ENCODE peak calls at places on chromosomes 1 and 21, in four cellular contexts. W is ELR, Y is heart right ventricle, X is kidney tubule cell. I is an unnamed sample.

GRCh38 chr21:37455504-37455911 is 88.9 kb downstream of the DYRK1A start:
- DNase-seq in W (no peak), Y (no peak), X (no peak), I (no peak)

GRCh38 chr21:35026617-35027557 is 22.2 kb downstream of the RUNX1 start:
- DNase-seq in W (peak), Y (peak), X (peak), I (peak)

GRCh38 chr1:180195916-180196315 is 34.1 kb upstream of the LHX4 start:
- DNase-seq in W (no peak), Y (no peak), X (no peak), I (no peak)

GRCh38 chr21:29371464-29371863 is 72.7 kb downstream of the BACH1 start:
- DNase-seq in W (no peak), Y (no peak), X (no peak), I (no peak)

GRCh38 chr1:80214888-80215540 is 1208.5 kb upstream of the ADGRL4 start:
- DNase-seq in W (no peak), Y (no peak), X (no peak), I (no peak)

GRCh38 chr21:35332841-35333426 is 283.8 kb upstream of the RUNX1 start:
- DNase-seq in W (no peak), Y (no peak), X (no peak), I (no peak)

GRCh38 chr1:206898089-206898908 is 1.1 kb downstream of the IL24 start:
- DNase-seq in W (peak), Y (no peak), X (peak), I (peak)

GRCh38 chr1:25871704-25872494 is 3.6 kb downstream of the PAQR7 start:
- DNase-seq in W (no peak), Y (no peak), X (no peak), I (no peak)

GRCh38 chr1:223621312-223621734 is 44.2 kb downstream of the CAPN8 start:
- DNase-seq in W (no peak), Y (no peak), X (no peak), I (no peak)

I was measured in ureter.